ENCODE peak calls at places on chromosomes 3 and 15, in four cellular contexts. E is K562, K is H1, X is HepG2. Y is an unnamed sample.
A peak's percentile ranks its signal among the peaks of the same experiment; 100 is the strongest.

GRCh38 chr15:70035051-70035718 is 62.5 kb downstream of the TLE3 start:
- DNase-seq in K (no peak), E (no peak), X (no peak), Y (no peak)

GRCh38 chr3:168336276-168336675 is 240.6 kb upstream of the GOLIM4 start:
- DNase-seq in K (no peak), E (no peak), X (no peak), Y (no peak)

GRCh38 chr3:30642715-30643361 is 36.4 kb downstream of the TGFBR2 start:
- DNase-seq in E (no peak), K (no peak), X (no peak), Y (no peak)

GRCh38 chr3:20256144-20256543 is 70.1 kb upstream of the SGO1 start:
- DNase-seq in X (no peak), K (no peak), E (no peak), Y (peak; percentile 92)

GRCh38 chr3:25508901-25509300 is 80.8 kb downstream of the RARB start:
- DNase-seq in E (no peak), K (no peak), X (no peak), Y (peak; percentile 94)

GRCh38 chr3:172607305-172608121 is 84.3 kb upstream of the TNFSF10 start:
- DNase-seq in X (no peak), E (no peak), K (no peak), Y (peak; percentile 94)

GRCh38 chr15:39692464-39693327 is 89.9 kb downstream of the FSIP1 start:
- DNase-seq in K (no peak), X (no peak), E (no peak), Y (no peak)

GRCh38 chr15:71332605-71333004 is 217.3 kb downstream of the THSD4 start:
- DNase-seq in E (no peak), K (no peak), X (no peak), Y (no peak)

GRCh38 chr3:23961064-23961463 is 16.0 kb downstream of the NR1D2 start:
- DNase-seq in X (no peak), K (no peak), E (no peak), Y (no peak)

GRCh38 chr15:83991163-83991562 is 244.4 kb upstream of the GOLGA6L4 start:
- DNase-seq in E (no peak), K (no peak), X (no peak), Y (no peak)

GRCh38 chr3:70982700-70983140 is 600.8 kb downstream of the FOXP1 start:
- DNase-seq in E (no peak), X (no peak), K (no peak), Y (peak; percentile 97)

GRCh38 chr3:142595951-142596725 is at the start of gene PLS1:
- DNase-seq in X (peak; percentile 86), E (peak; percentile 95), K (peak; percentile 100), Y (peak; percentile 88)

GRCh38 chr3:43152649-43153048 is 46.8 kb upstream of the POMGNT2 start:
- DNase-seq in E (no peak), X (no peak), K (no peak), Y (peak; percentile 39)

GRCh38 chr3:20077054-20077453 is 36.8 kb downstream of the KAT2B start:
- DNase-seq in K (no peak), E (no peak), X (no peak), Y (no peak)

GRCh38 chr15:77070500-77071337 is at the start of gene TSPAN3:
- DNase-seq in X (peak; percentile 83), K (peak; percentile 94), E (peak; percentile 95), Y (peak; percentile 96)

GRCh38 chr3:33054100-33055097 is 42.5 kb downstream of the GLB1 start:
- DNase-seq in K (no peak), E (peak; percentile 91), X (no peak), Y (no peak)

GRCh38 chr15:54149115-54149531 is 170.9 kb downstream of the UNC13C start:
- DNase-seq in X (no peak), E (no peak), K (no peak), Y (no peak)

GRCh38 chr3:67044955-67045354 is 46.8 kb downstream of the KBTBD8 start:
- DNase-seq in X (no peak), E (no peak), K (no peak), Y (no peak)

GRCh38 chr15:89360294-89360971 is 25.8 kb upstream of the POLG start:
- DNase-seq in E (no peak), K (peak; percentile 78), X (no peak), Y (no peak)
- TF ChIP-seq JUN in E (no peak), K (no peak), X (no peak), Y (no peak)

GRCh38 chr3:37751537-37751936 is 110.1 kb upstream of the CTDSPL start:
- DNase-seq in X (no peak), K (no peak), E (no peak), Y (no peak)

GRCh38 chr3:37751967-37752660 is 109.6 kb upstream of the CTDSPL start:
- DNase-seq in E (no peak), K (no peak), X (no peak), Y (no peak)

GRCh38 chr3:37752661-37753055 is 109.0 kb upstream of the CTDSPL start:
- DNase-seq in X (no peak), K (no peak), E (no peak), Y (no peak)

GRCh38 chr3:37751016-37751415 is 110.7 kb upstream of the CTDSPL start:
- DNase-seq in K (no peak), X (no peak), E (no peak), Y (no peak)

DNA sequence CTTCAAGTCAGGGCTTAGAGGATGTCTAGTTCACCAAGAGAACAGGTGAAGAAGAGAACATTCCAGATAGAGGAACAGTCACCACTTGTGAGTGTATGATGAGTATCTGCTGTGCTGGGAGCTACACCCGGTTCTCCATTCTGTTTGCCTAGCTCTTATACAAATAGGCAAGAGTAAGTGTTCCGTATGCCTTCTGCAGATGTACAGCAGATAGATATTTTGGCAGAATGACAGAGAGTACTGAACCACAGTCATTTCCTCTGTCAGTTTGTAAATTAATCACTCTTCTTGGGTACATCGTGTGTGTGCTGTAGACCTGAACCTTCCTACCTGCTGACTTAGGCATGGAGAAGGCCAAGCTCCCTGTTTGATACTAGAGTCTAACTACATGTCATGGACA is 108.3 kb upstream of the CTDSPL start:
- DNase-seq in X (no peak), K (no peak), E (no peak), Y (no peak)
- H3K36me3 ChIP-seq in X (no peaks in the 10 kb centered on the region), K (no peaks in the 10 kb centered on the region), E (no peaks in the 10 kb centered on the region), Y (no peaks in the 10 kb centered on the region)

GRCh38 chr3:194996746-194997145 is 274.2 kb downstream of the XXYLT1 start:
- DNase-seq in E (no peak), X (no peak), K (no peak), Y (no peak)
- TF ChIP-seq JUN in E (no peak), X (no peak), K (no peak), Y (no peak)

GRCh38 chr3:57624801-57625200 is 27.7 kb upstream of the ARF4 start:
- DNase-seq in K (no peak), E (no peak), X (no peak), Y (no peak)
- H3K36me3 ChIP-seq in K (peaks cover under 1% of the 10 kb centered on the region), E (peaks cover 24% of the 10 kb centered on the region), X (peaks cover 3% of the 10 kb centered on the region), Y (peaks cover 4% of the 10 kb centered on the region)

GRCh38 chr3:27431116-27431515 is 53.1 kb downstream of the SLC4A7 start:
- DNase-seq in X (no peak), K (no peak), E (no peak), Y (peak; percentile 96)
- TF ChIP-seq JUN in X (no peak), K (no peak), E (no peak), Y (peak; percentile 32)